ENCODE peak calls at places on chromosomes 11 and 22, in eight cellular contexts. B is fibroblast of pulmonary artery, H is SW 1271, J is NCI-H187, O is HL-60, E is GM19239, G is choroid plexus epithelial cell, P is osteocyte. I is an unnamed sample.
A peak's percentile ranks its signal among the peaks of the same experiment; 100 is the strongest.

GRCh38 chr22:38153821-38154562 is 27.6 kb downstream of the PLA2G6 start:
- DNase-seq in J (no peak), H (no peak), O (no peak), P (no peak), E (no peak), G (no peak), B (no peak), I (no peak)

GRCh38 chr11:128182844-128183243 is 404.5 kb downstream of the ETS1 start:
- DNase-seq in E (no peak), J (no peak), O (no peak), G (peak; percentile 53), B (no peak), H (no peak), P (no peak), I (no peak)

GRCh38 chr11:95832763-95833162 is 42.5 kb downstream of the CEP57 start:
- DNase-seq in G (peak; percentile 75), B (peak; percentile 29), O (no peak), H (no peak), J (no peak), E (no peak), P (no peak), I (no peak)

GRCh38 chr22:27107824-27108223 is 450.4 kb downstream of the MIAT start:
- DNase-seq in E (no peak), J (no peak), B (peak; percentile 88), H (peak; percentile 85), P (no peak), O (no peak), G (peak; percentile 94), I (no peak)

GRCh38 chr11:71076021-71076420 is 176.4 kb downstream of the SHANK2 start:
- DNase-seq in B (no peak), P (no peak), O (no peak), E (no peak), J (no peak), H (no peak), G (no peak), I (no peak)

GRCh38 chr11:11978792-11979486 is 29.5 kb downstream of the DKK3 start:
- DNase-seq in P (peak; percentile 89), B (peak; percentile 95), O (no peak), E (no peak), J (no peak), H (no peak), G (peak; percentile 88), I (no peak)

GRCh38 chr11:726278-726915 is 20.4 kb downstream of the EPS8L2 start:
- DNase-seq in B (no peak), G (peak; percentile 37), E (no peak), H (no peak), O (peak; percentile 50), J (peak; percentile 66), P (no peak), I (no peak)

GRCh38 chr22:37640591-37641250 is 1.3 kb downstream of the SH3BP1 start:
- DNase-seq in O (no peak), J (no peak), H (no peak), B (no peak), E (no peak), G (no peak), P (no peak), I (no peak)

GRCh38 chr11:76850815-76851214 is 9.9 kb upstream of the ACER3 start:
- DNase-seq in O (no peak), J (no peak), B (no peak), G (peak; percentile 30), H (no peak), P (no peak), E (no peak), I (no peak)

I was measured in GM18507.